ENCODE peak calls at places on chromosomes 3 and 15, in seven cellular contexts. R is NT2/D1, K is HCT116, M is HepG2, P is GM12878, A is K562, Y is SK-N-SH. S is an unnamed sample.
A peak's percentile ranks its signal among the peaks of the same experiment; 100 is the strongest.

GRCh38 chr3:79314962-79315361 is 452.8 kb downstream of the ROBO1 start:
- DNase-seq in Y (no peak), R (no peak), A (no peak), K (no peak), P (no peak), M (no peak), S (no peak)

GRCh38 chr3:54169524-54169923 is 47.2 kb downstream of the CACNA2D3 start:
- DNase-seq in K (no peak), P (no peak), Y (no peak), M (no peak), R (no peak), A (no peak), S (no peak)

GRCh38 chr3:52231502-52232278 is 6.2 kb upstream of the TLR9 start:
- DNase-seq in R (no peak), Y (peak; percentile 90), M (no peak), P (no peak), K (no peak), A (peak; percentile 64), S (no peak)

GRCh38 chr15:86139828-86140227 is 60.2 kb downstream of the AGBL1 start:
- DNase-seq in Y (peak; percentile 19), M (no peak), A (peak; percentile 18), K (no peak), R (peak; percentile 30), P (no peak), S (peak; percentile 73)

GRCh38 chr3:184742676-184743135 is 30.8 kb upstream of the MAGEF1 start:
- DNase-seq in M (no peak), P (no peak), A (peak; percentile 27), K (no peak), R (no peak), Y (peak; percentile 65), S (no peak)

GRCh38 chr3:114455432-114455831 is 161.6 kb downstream of the TIGIT start:
- DNase-seq in K (no peak), A (no peak), R (no peak), M (no peak), P (no peak), Y (no peak), S (no peak)

GRCh38 chr15:52288051-52288942 is 7.3 kb downstream of the MYO5C start:
- DNase-seq in A (no peak), Y (no peak), M (peak; percentile 99), P (no peak), R (no peak), K (no peak), S (peak; percentile 43)

GRCh38 chr15:34886134-34886533 is 83.4 kb downstream of the AQR start:
- DNase-seq in R (no peak), P (no peak), M (no peak), K (no peak), Y (no peak), A (no peak), S (no peak)

GRCh38 chr3:184067573-184068055 is 14.8 kb downstream of the HTR3C start:
- DNase-seq in R (no peak), P (no peak), A (peak; percentile 73), Y (no peak), K (no peak), M (no peak), S (no peak)

GRCh38 chr3:30520695-30521094 is 85.7 kb upstream of the TGFBR2 start:
- DNase-seq in Y (no peak), A (no peak), K (no peak), M (no peak), P (no peak), R (no peak), S (no peak)

GRCh38 chr3:41991399-41991798 is 29.5 kb upstream of the ULK4 start:
- DNase-seq in P (no peak), R (no peak), K (no peak), Y (peak; percentile 50), M (no peak), A (no peak), S (no peak)

GRCh38 chr3:183502782-183503181 is 52.7 kb downstream of the KLHL6 start:
- DNase-seq in A (no peak), M (no peak), K (no peak), P (no peak), Y (peak; percentile 44), R (no peak), S (no peak)

GRCh38 chr3:115494826-115495225 is 128.5 kb upstream of the GAP43 start:
- DNase-seq in P (no peak), R (no peak), K (no peak), M (no peak), A (no peak), Y (no peak), S (no peak)

GRCh38 chr15:77097317-77097721 is 26.4 kb upstream of the TSPAN3 start:
- DNase-seq in P (no peak), K (no peak), Y (peak; percentile 60), A (no peak), M (no peak), R (no peak), S (no peak)
- TF ChIP-seq YY1 in P (no peak), K (no peak), Y (no peak), A (no peak), M (no peak), R (no peak), S (no peak)

GRCh38 chr3:140626856-140627255 is 51.0 kb upstream of the TRIM42 start:
- DNase-seq in Y (no peak), P (no peak), A (no peak), K (no peak), R (no peak), M (no peak), S (no peak)
- TF ChIP-seq YY1 in Y (no peak), P (no peak), A (no peak), K (no peak), R (no peak), M (no peak), S (no peak)

GRCh38 chr3:32961189-32961715 is 9.8 kb downstream of the CCR4 start:
- DNase-seq in M (no peak), K (no peak), P (no peak), R (no peak), Y (no peak), A (no peak), S (peak; percentile 30)
- TF ChIP-seq YY1 in M (no peak), K (no peak), P (no peak), R (no peak), Y (no peak), A (no peak), S (no peak)

GRCh38 chr3:9653565-9654248 is 4.4 kb downstream of the MTMR14 start:
- DNase-seq in A (no peak), P (peak; percentile 46), R (no peak), Y (no peak), K (no peak), M (no peak), S (no peak)

GRCh38 chr3:9647450-9647849 is 1.9 kb upstream of the MTMR14 start:
- DNase-seq in R (no peak), A (no peak), K (no peak), M (no peak), Y (no peak), P (no peak), S (no peak)

GRCh38 chr3:9646800-9647152 is 2.5 kb upstream of the MTMR14 start:
- DNase-seq in K (no peak), P (no peak), A (no peak), M (no peak), R (no peak), Y (no peak), S (no peak)

GRCh38 chr3:9644245-9644644 is 5.1 kb upstream of the MTMR14 start:
- DNase-seq in K (no peak), M (no peak), A (no peak), P (no peak), Y (no peak), R (no peak), S (no peak)

GRCh38 chr3:9649791-9650521 is 651 bp downstream of the MTMR14 start:
- DNase-seq in A (peak; percentile 49), P (peak; percentile 47), R (no peak), M (no peak), Y (peak; percentile 17), K (no peak), S (no peak)
- TF ChIP-seq YY1 in A (no peak), P (peak; percentile 10), R (no peak), M (no peak), Y (no peak), K (no peak), S (no peak)

GRCh38 chr15:100060276-100060926 is 281.4 kb downstream of the ADAMTS17 start:
- DNase-seq in R (no peak), M (no peak), P (no peak), Y (no peak), A (no peak), K (no peak), S (no peak)
- TF ChIP-seq YY1 in R (no peak), M (no peak), P (no peak), Y (no peak), A (no peak), K (no peak), S (no peak)

GRCh38 chr3:106208979-106209378 is 340.2 kb upstream of the CBLB start:
- DNase-seq in R (no peak), K (no peak), A (no peak), Y (no peak), P (no peak), M (no peak), S (no peak)
- TF ChIP-seq YY1 in R (no peak), K (no peak), A (no peak), Y (no peak), P (no peak), M (no peak), S (no peak)

GRCh38 chr3:39100500-39100886 is 6.9 kb downstream of the GORASP1 start:
- DNase-seq in K (no peak), P (no peak), A (no peak), R (no peak), M (no peak), Y (no peak), S (no peak)

GRCh38 chr3:39099738-39100499 is 7.5 kb downstream of the GORASP1 start:
- DNase-seq in Y (no peak), A (no peak), K (no peak), R (no peak), M (no peak), P (no peak), S (peak; percentile 35)

GRCh38 chr3:39099242-39099641 is 8.2 kb downstream of the GORASP1 start:
- DNase-seq in Y (no peak), R (no peak), A (no peak), M (no peak), P (no peak), K (no peak), S (no peak)

GRCh38 chr3:39102504-39103323 is 4.7 kb downstream of the GORASP1 start:
- DNase-seq in K (no peak), P (no peak), A (no peak), M (no peak), R (no peak), Y (no peak), S (no peak)

GRCh38 chr3:39101022-39101689 is 6.3 kb downstream of the GORASP1 start:
- DNase-seq in K (no peak), M (peak; percentile 29), A (peak; percentile 85), P (no peak), Y (peak; percentile 78), R (no peak), S (peak; percentile 58)
- TF ChIP-seq YY1 in K (no peak), M (no peak), A (no peak), P (peak; percentile 53), Y (no peak), R (no peak), S (no peak)

GRCh38 chr15:50150349-50150748 is 31.3 kb upstream of the ATP8B4 start:
- DNase-seq in P (no peak), K (no peak), M (no peak), R (no peak), A (no peak), Y (no peak), S (no peak)
- TF ChIP-seq YY1 in P (no peak), K (no peak), M (no peak), R (no peak), A (no peak), Y (no peak), S (no peak)